ENCODE peak calls at places on chromosomes 7 and 10, in five cellular contexts. P, A, X, G and E are unnamed samples.
A peak's percentile ranks its signal among the peaks of the same experiment; 100 is the strongest.

GRCh38 chr7:129283938-129284337 is 59.1 kb downstream of the AHCYL2 start:
- DNase-seq in P (no peak), A (no peak), X (no peak), G (no peak), E (no peak)

GRCh38 chr7:149886018-149886416 is 12.2 kb downstream of the ATP6V0E2 start:
- DNase-seq in P (no peak), A (no peak), X (peak; percentile 4), G (no peak), E (no peak)

GRCh38 chr7:105920766-105921165 is 42.3 kb upstream of the CDHR3 start:
- DNase-seq in P (no peak), A (no peak), X (no peak), G (no peak), E (no peak)

GRCh38 chr10:78579995-78580394 is 488.8 kb upstream of the ZMIZ1 start:
- DNase-seq in P (no peak), A (no peak), X (no peak), G (no peak), E (no peak)

GRCh38 chr7:43960933-43961332 is 34.7 kb downstream of the UBE2D4 start:
- DNase-seq in P (no peak), A (no peak), X (no peak), G (no peak), E (no peak)

GRCh38 chr10:80356563-80356999 is at the start of the genes DYDC1 and DYDC2:
- DNase-seq in P (no peak), A (peak; percentile 58), X (peak; percentile 94), G (no peak), E (peak; percentile 97)

GRCh38 chr10:124376411-124376810 is 42.3 kb downstream of the OAT start:
- DNase-seq in P (no peak), A (no peak), X (no peak), G (no peak), E (no peak)

GRCh38 chr10:88110355-88110754 is 246.9 kb downstream of the PTEN start:
- DNase-seq in P (peak; percentile 52), A (no peak), X (no peak), G (no peak), E (no peak)

GRCh38 chr10:33103980-33104379 is 145.9 kb upstream of the ITGB1 start:
- DNase-seq in P (no peak), A (no peak), X (no peak), G (no peak), E (no peak)

DNA sequence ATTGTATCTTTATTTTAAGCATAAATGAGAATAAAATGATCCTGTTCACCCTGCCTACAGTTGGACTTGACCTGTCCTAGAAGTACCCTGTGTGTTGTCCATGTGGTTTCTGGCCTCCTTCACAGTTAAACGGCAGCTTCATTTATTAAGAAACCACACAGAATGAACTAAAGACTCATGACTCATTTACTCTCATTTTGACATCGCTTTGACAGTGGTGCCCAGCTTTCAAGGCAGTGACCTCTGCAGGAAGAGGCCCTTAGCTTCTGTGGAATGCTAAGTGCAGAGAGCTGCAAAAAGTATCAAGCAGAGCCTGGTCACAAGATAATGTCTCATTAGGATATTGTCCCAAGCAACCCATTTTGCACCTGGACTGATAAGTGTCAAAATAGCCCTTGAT is 93.4 kb downstream of the AVL9 start:
- DNase-seq in P (peak; percentile 35), A (peak; percentile 64), X (no peak), G (no peak), E (no peak)
- TF ChIP-seq CTCF in P (no peak), A (no peak), X (no peak), G (no peak), E (no peak)

GRCh38 chr10:96413151-96413787 is 54.5 kb upstream of the OPALIN start:
- DNase-seq in P (no peak), A (no peak), X (no peak), G (no peak), E (peak; percentile 61)
- TF ChIP-seq CTCF in P (no peak), A (no peak), X (peak; percentile 73), G (peak; percentile 61), E (peak; percentile 76)

GRCh38 chr10:102604379-102604960 is 39.8 kb upstream of the TRIM8 start:
- DNase-seq in P (peak; percentile 76), A (no peak), X (no peak), G (peak; percentile 4), E (no peak)
- TF ChIP-seq CTCF in P (no peak), A (no peak), X (peak; percentile 24), G (no peak), E (peak; percentile 33)

GRCh38 chr10:61994404-61995031 is 93.0 kb downstream of the ARID5B start:
- DNase-seq in P (no peak), A (no peak), X (no peak), G (no peak), E (peak; percentile 28)
- TF ChIP-seq CTCF in P (no peak), A (no peak), X (no peak), G (no peak), E (no peak)

DNA sequence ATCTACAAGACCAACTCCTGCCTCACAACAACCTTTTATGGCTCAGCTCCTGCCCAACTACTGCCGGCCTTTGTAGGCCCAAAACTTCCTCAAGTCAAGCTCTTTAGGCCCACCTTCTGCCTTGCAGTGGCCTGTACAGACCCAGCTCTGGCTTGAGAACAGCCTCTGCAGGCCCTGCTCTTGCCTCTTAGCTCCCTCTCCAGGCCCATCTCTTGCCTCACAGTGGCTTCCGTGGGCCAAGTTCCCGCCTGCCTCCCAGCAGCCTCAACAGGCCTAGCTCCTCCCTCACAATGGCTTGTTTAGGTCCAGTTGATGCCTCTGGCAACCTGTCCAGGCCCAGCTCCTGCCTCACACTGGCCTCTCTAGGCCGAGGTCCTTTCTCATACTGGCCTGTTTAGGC is 32.4 kb upstream of the VKORC1L1 start:
- DNase-seq in P (no peak), A (peak; percentile 52), X (peak; percentile 84), G (no peak), E (no peak)
- TF ChIP-seq CTCF in P (no peak), A (no peak), X (peak; percentile 67), G (peak; percentile 69), E (no peak)

GRCh38 chr10:9311702-9312499 is 1257.4 kb downstream of the GATA3 start:
- DNase-seq in P (no peak), A (no peak), X (peak; percentile 28), G (no peak), E (peak; percentile 17)
- TF ChIP-seq CTCF in P (peak; percentile 18), A (no peak), X (peak; percentile 64), G (peak; percentile 67), E (peak; percentile 54)

GRCh38 chr7:134954197-134955082 is 31.9 kb upstream of the AGBL3 start:
- DNase-seq in P (peak; percentile 51), A (peak; percentile 36), X (no peak), G (no peak), E (peak; percentile 65)
- TF ChIP-seq CTCF in P (peak; percentile 86), A (peak; percentile 21), X (peak; percentile 74), G (peak; percentile 80), E (peak; percentile 77)

GRCh38 chr7:151727579-151728285 is 149.2 kb downstream of the PRKAG2 start:
- DNase-seq in P (peak; percentile 91), A (peak; percentile 74), X (no peak), G (peak; percentile 89), E (no peak)
- TF ChIP-seq CTCF in P (no peak), A (no peak), X (no peak), G (peak; percentile 39), E (no peak)